ENCODE peak calls at places on chromosomes 2 and 18, in five cellular contexts. Y is GM12878, Q is upper lobe of left lung, O is A549, U is K562. N is an unnamed sample.

GRCh38 chr2:236717120-236717519 is 147.5 kb downstream of the ACKR3 start:
- ATAC-seq in O (no peak), U (no peak), Q (no peak), Y (no peak), N (no peak)

GRCh38 chr2:157267476-157267875 is 10.0 kb downstream of the GALNT5 start:
- ATAC-seq in O (no peak), Q (no peak), Y (no peak), U (peak), N (no peak)

GRCh38 chr2:55948176-55948921 is 24.8 kb upstream of the EFEMP1 start:
- ATAC-seq in Q (no peak), U (no peak), O (no peak), Y (no peak), N (no peak)

GRCh38 chr18:35322486-35323258 is 21.5 kb downstream of the ZNF24 start:
- ATAC-seq in U (peak), O (no peak), Q (no peak), Y (no peak), N (no peak)

GRCh38 chr2:17830053-17831034 is 14.1 kb downstream of the MSGN1 start:
- ATAC-seq in O (peak), Y (peak), U (peak), Q (peak), N (peak)

GRCh38 chr2:96955694-96956610 is 30.4 kb downstream of the FAM178B start:
- ATAC-seq in Y (no peak), U (no peak), Q (no peak), O (no peak), N (no peak)

GRCh38 chr2:230796280-230796862 is 68.4 kb upstream of the ITM2C start:
- ATAC-seq in Q (no peak), Y (no peak), O (no peak), U (no peak), N (no peak)

GRCh38 chr2:19801367-19802087 is 100.3 kb downstream of the TTC32 start:
- ATAC-seq in U (no peak), Q (peak), Y (no peak), O (peak), N (peak)

GRCh38 chr2:160719116-160719515 is 225.5 kb upstream of the RBMS1 start:
- ATAC-seq in Q (no peak), U (no peak), Y (no peak), O (peak), N (no peak)

GRCh38 chr2:100655936-100656534 is 93.2 kb downstream of the PDCL3 start:
- ATAC-seq in U (no peak), Q (no peak), O (no peak), Y (no peak), N (no peak)

GRCh38 chr18:75048776-75049454 is 160.0 kb downstream of the PTGR3 start:
- ATAC-seq in Y (no peak), O (no peak), U (no peak), Q (no peak), N (no peak)

GRCh38 chr18:32138332-32138731 is 46.7 kb downstream of the RNF138 start:
- ATAC-seq in O (no peak), Q (no peak), U (peak), Y (no peak), N (no peak)

GRCh38 chr2:203878060-203878459 is 10.5 kb downstream of the CTLA4 start:
- ATAC-seq in Q (no peak), U (no peak), Y (no peak), O (peak), N (no peak)

GRCh38 chr2:230541934-230542380 is 126.0 kb downstream of the SP100 start:
- ATAC-seq in U (no peak), O (no peak), Y (peak), Q (no peak), N (no peak)

GRCh38 chr2:40760071-40760666 is 308.3 kb upstream of the SLC8A1 start:
- ATAC-seq in U (no peak), Y (peak), O (peak), Q (no peak), N (no peak)

GRCh38 chr2:120923426-120923825 is 187.8 kb downstream of the GLI2 start:
- ATAC-seq in Q (no peak), U (no peak), O (no peak), Y (no peak), N (no peak)

GRCh38 chr18:77062518-77063003 is 70.0 kb downstream of the MBP start:
- ATAC-seq in U (no peak), Y (peak), Q (peak), O (no peak), N (no peak)

GRCh38 chr18:35721431-35722081 is 140.0 kb downstream of the GALNT1 start:
- ATAC-seq in U (peak), Q (peak), O (peak), Y (no peak), N (no peak)

GRCh38 chr18:2983296-2983695 is 29.6 kb downstream of the LPIN2 start:
- ATAC-seq in Q (no peak), U (no peak), O (no peak), Y (no peak), N (no peak)

GRCh38 chr2:8662239-8662879 is 19.5 kb upstream of the ID2 start:
- ATAC-seq in O (peak), Y (no peak), U (peak), Q (no peak), N (peak)

GRCh38 chr2:196750977-196751631 is 48.4 kb downstream of the GTF3C3 start:
- ATAC-seq in Y (peak), U (peak), O (peak), Q (peak), N (peak)

GRCh38 chr2:149715894-149716293 is 128.3 kb upstream of the MMADHC start:
- ATAC-seq in Q (no peak), Y (no peak), U (no peak), O (no peak), N (no peak)
- TF ChIP-seq EP300 in Q (no peak), Y (no peak), U (no peak), O (no peak), N (no peak)

GRCh38 chr2:165440367-165440766 is 29.1 kb upstream of the CSRNP3 start:
- ATAC-seq in O (no peak), U (no peak), Y (no peak), Q (no peak), N (no peak)
- TF ChIP-seq EP300 in O (no peak), U (no peak), Y (no peak), Q (no peak), N (no peak)

GRCh38 chr2:111100087-111100764 is 20.5 kb upstream of the BCL2L11 start:
- ATAC-seq in Q (no peak), U (no peak), Y (peak), O (no peak), N (no peak)

GRCh38 chr2:111099402-111099801 is 21.3 kb upstream of the BCL2L11 start:
- ATAC-seq in O (no peak), Y (no peak), Q (no peak), U (no peak), N (no peak)

GRCh38 chr2:111102216-111102615 is 18.5 kb upstream of the BCL2L11 start:
- ATAC-seq in Y (no peak), U (no peak), O (no peak), Q (no peak), N (no peak)

GRCh38 chr2:111100765-111101162 is 19.9 kb upstream of the BCL2L11 start:
- ATAC-seq in O (peak), Y (peak), U (peak), Q (no peak), N (no peak)

GRCh38 chr2:111101592-111101991 is 19.1 kb upstream of the BCL2L11 start:
- ATAC-seq in O (no peak), Q (no peak), Y (peak), U (no peak), N (no peak)
- TF ChIP-seq EP300 in O (no peak), Q (no peak), Y (no peak), U (no peak), N (no peak)

GRCh38 chr2:53826587-53827397 is 33.0 kb downstream of the GPR75 start:
- ATAC-seq in U (no peak), O (no peak), Q (peak), Y (no peak), N (peak)
- TF ChIP-seq EP300 in U (no peak), O (no peak), Q (no peak), Y (no peak), N (no peak)

DNA sequence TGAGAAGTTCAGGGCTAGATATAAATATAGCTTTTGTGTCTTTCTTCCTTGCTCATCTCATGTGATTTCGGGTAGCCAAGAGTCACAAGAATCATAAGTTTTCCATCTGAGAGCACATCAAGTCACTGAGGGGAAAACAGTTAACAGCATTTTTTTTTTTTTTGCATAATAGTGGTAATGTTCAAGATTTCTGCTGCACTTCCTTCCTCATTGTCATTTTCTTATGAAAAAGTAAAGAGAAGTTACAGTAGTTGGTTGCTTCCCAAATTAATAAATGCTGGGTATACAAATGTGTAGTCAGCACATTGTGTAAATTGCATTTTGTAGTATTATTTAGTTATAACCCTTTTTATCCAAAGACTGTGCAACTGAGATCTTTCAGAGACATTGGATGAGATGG is 93.6 kb downstream of the ZEB2 start:
- ATAC-seq in Y (no peak), U (no peak), Q (no peak), O (no peak), N (no peak)
- TF ChIP-seq EP300 in Y (no peak), U (no peak), Q (peak), O (no peak), N (no peak)

DNA sequence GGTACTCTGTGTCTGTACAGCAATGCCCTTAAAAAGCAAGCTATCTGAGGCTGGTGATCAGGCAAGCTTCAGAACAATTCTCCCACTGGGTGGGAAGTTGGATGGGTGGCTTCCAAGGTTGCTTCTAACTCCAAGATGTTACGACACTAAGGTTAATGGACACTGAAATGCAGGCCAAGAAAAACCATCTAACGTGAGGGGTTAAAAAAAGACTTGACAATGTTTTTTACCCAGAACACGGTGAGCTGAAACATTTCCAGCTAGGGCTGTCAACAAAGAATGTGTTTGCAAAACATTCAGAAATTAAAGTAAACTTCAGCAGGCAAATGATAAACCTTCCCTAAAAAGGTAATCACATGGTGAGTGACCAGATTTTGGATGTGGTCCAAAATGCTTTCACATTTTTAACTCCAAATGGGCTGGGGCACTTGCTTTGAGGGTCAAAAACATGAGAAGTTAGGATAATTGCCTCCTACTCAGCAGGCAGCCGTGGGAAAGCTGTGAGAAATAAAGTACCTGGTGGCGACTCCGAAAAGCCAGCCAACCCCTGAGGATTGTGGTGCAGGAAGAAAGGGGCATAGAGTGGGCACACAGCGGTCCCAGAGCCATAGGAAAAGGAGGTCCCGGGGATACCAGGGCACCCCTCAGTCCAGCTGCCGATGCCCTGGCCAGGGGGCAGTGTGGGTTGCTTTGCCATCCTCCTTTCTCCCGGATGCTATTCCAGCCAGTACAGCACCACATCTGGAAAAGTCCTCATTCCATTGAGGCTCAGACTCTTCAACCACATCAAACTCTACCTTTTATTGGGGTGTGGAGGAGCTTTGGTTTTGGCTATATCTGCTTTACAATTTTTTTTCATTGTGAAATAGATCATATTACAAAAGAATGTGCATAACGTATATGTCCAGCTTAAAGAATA is 90.0 kb upstream of the ATL2 start:
- ATAC-seq in O (no peak), U (no peak), Q (no peak), Y (no peak), N (peak)
- TF ChIP-seq EP300 in O (no peak), U (no peak), Q (no peak), Y (no peak), N (peak)

GRCh38 chr2:41836944-41837343 is 210.9 kb upstream of the PKDCC start:
- ATAC-seq in O (no peak), Q (no peak), U (peak), Y (no peak), N (no peak)
- TF ChIP-seq EP300 in O (no peak), Q (no peak), U (no peak), Y (no peak), N (no peak)